ENCODE peak calls at places on chromosomes 5 and 9, in four cellular contexts. N, C, U and V are unnamed samples.

GRCh38 chr5:138869763-138870500 is 5.2 kb downstream of the LRRTM2 start:
- DNase-seq in U (no peak), N (no peak), C (no peak), V (no peak)

GRCh38 chr9:93219692-93220091 is 35.8 kb downstream of the WNK2 start:
- DNase-seq in N (no peak), C (no peak), U (no peak), V (no peak)

GRCh38 chr9:4081549-4081895 is 218.3 kb downstream of the GLIS3 start:
- DNase-seq in N (no peak), U (no peak), C (no peak), V (no peak)

GRCh38 chr9:96660693-96661248 is 5.7 kb upstream of the PRXL2C start:
- DNase-seq in U (peak; percentile 11), C (peak; percentile 87), N (no peak), V (no peak)

GRCh38 chr5:167952278-167952990 is 339.0 kb upstream of the WWC1 start:
- DNase-seq in C (no peak), N (no peak), U (no peak), V (no peak)

GRCh38 chr5:154179846-154180710 is 10.5 kb upstream of the GALNT10 start:
- DNase-seq in C (peak; percentile 60), U (no peak), N (peak; percentile 80), V (no peak)

GRCh38 chr5:90709323-90710148 is 150.9 kb downstream of the ADGRV1 start:
- DNase-seq in N (peak; percentile 46), U (no peak), C (peak; percentile 27), V (peak; percentile 54)

GRCh38 chr5:143506881-143507552 is 103.5 kb upstream of the NR3C1 start:
- DNase-seq in U (no peak), C (peak; percentile 99), N (peak; percentile 65), V (no peak)

GRCh38 chr5:95857185-95857945 is 34.8 kb upstream of the GLRX start:
- DNase-seq in N (no peak), U (no peak), C (peak; percentile 93), V (no peak)

GRCh38 chr9:122197334-122197872 is 31.4 kb downstream of the LHX6 start:
- DNase-seq in C (no peak), N (no peak), U (no peak), V (no peak)

GRCh38 chr9:71783120-71783523 is 14.8 kb upstream of the CEMIP2 start:
- DNase-seq in U (no peak), C (peak; percentile 45), N (no peak), V (no peak)

GRCh38 chr9:81266674-81267073 is 422.7 kb downstream of the TLE1 start:
- DNase-seq in U (no peak), N (no peak), C (no peak), V (no peak)

GRCh38 chr9:114088571-114089170 is 10.4 kb downstream of the KIF12 start:
- DNase-seq in N (no peak), C (no peak), U (no peak), V (no peak)

GRCh38 chr5:143016777-143017374 is 246.7 kb downstream of the ARHGAP26 start:
- DNase-seq in U (no peak), N (no peak), C (no peak), V (no peak)

GRCh38 chr5:93092349-93093105 is 488.5 kb downstream of the NR2F1-AS1 start:
- DNase-seq in U (no peak), C (no peak), N (no peak), V (no peak)

GRCh38 chr5:133612021-133612860 is at the start of gene FSTL4:
- DNase-seq in N (peak; percentile 46), U (no peak), C (no peak), V (no peak)

GRCh38 chr5:72624641-72625236 is 117.5 kb upstream of the ZNF366 start:
- DNase-seq in U (no peak), C (no peak), N (no peak), V (no peak)

GRCh38 chr5:1176473-1177391 is 24.7 kb upstream of the SLC6A19 start:
- DNase-seq in U (no peak), N (no peak), C (no peak), V (peak; percentile 71)

GRCh38 chr9:128249558-128249913 is 26.3 kb downstream of the GOLGA2 start:
- DNase-seq in C (no peak), U (no peak), N (no peak), V (no peak)

GRCh38 chr9:14323083-14323968 is 9.4 kb upstream of the NFIB start:
- DNase-seq in U (no peak), N (no peak), C (no peak), V (no peak)

GRCh38 chr5:147391781-147392180 is 118.1 kb downstream of the DPYSL3 start:
- DNase-seq in U (no peak), N (peak; percentile 48), C (peak; percentile 25), V (no peak)

GRCh38 chr9:27771803-27772545 is 198.7 kb upstream of the C9orf72 start:
- DNase-seq in U (no peak), N (no peak), C (no peak), V (no peak)

GRCh38 chr5:38360323-38361061 is 102.1 kb downstream of the EGFLAM start:
- DNase-seq in U (no peak), C (no peak), N (no peak), V (no peak)

GRCh38 chr5:146447734-146448380 is 724 bp downstream of the TCERG1 start:
- DNase-seq in C (peak; percentile 47), U (no peak), N (no peak), V (no peak)

GRCh38 chr9:87080512-87081225 is 133.4 kb upstream of the GAS1 start:
- DNase-seq in C (no peak), U (no peak), N (peak; percentile 10), V (no peak)
- TF ChIP-seq HDAC2 in C (no peak), U (no peak), N (no peak), V (no peak)

DNA sequence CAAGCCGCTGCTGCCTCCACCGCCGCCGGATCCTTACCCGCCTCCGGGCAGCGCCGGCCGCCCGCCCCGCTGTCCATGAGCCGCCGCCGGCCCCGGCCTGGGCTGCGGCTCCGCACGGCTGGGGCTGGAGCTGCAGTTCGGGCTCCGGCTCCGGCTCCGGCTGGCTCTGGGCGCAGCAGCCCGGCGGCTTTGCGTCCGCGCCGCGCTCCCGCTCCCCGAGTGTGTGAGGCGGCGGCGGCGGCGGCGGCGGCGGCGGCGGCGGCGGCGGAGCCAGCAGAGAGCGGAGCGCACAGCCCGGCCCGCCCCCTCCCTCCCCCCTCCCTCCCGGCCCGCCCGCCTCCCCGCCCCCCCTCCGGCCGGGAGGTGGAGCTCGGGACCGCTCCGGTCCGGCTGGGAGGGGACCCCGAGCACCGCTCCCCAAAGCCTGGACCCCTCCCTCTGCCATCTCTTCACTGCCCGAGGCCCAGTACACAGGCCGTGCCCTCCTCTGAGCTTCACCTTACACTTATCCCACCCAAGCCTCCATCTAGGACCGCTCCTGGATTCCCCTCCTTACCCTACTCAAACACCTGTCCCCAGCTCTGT is at the start of gene PCDH1:
- DNase-seq in N (no peak), U (no peak), C (no peak), V (no peak)
- TF ChIP-seq HDAC2 in N (no peak), U (no peak), C (no peak), V (no peak)

GRCh38 chr5:99029172-99029571 is 100.4 kb upstream of the CHD1 start:
- DNase-seq in N (no peak), C (no peak), U (no peak), V (no peak)

GRCh38 chr5:99033014-99033931 is 104.5 kb upstream of the CHD1 start:
- DNase-seq in N (no peak), C (no peak), U (no peak), V (no peak)

GRCh38 chr5:99034336-99034735 is 105.5 kb upstream of the CHD1 start:
- DNase-seq in C (no peak), N (no peak), U (no peak), V (no peak)

GRCh38 chr5:99032234-99033013 is 103.6 kb upstream of the CHD1 start:
- DNase-seq in U (no peak), N (peak; percentile 67), C (peak; percentile 74), V (no peak)

DNA sequence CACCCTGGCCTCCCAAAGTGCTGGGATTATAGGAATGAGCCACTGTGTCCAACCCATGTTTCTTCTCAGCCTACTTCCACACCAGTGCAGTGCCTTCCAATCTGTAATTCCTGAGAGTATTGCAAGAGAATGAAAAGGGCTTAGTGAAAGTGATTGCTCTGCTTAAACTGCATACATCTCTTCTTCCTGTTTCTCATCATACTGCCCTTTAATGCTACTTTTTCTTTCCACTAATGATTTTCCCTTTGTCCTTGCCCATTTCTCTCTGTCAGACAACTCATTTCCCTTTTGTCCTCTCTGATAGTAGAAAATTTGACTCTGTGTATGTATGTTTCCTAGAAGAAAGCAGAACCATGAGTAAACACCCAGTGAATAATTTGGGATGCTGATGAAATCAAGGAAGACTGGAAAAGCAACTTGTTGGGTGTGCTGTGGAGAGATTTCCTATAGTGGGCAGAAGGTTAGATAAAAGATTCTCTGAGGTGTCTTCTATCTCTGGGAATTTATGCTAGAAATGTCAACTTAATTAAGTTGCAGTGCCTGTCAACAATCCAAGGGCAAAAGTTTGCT is 102.1 kb upstream of the CHD1 start:
- DNase-seq in N (no peak), C (no peak), U (no peak), V (no peak)
- TF ChIP-seq HDAC2 in N (no peak), C (no peak), U (no peak), V (no peak)

DNA sequence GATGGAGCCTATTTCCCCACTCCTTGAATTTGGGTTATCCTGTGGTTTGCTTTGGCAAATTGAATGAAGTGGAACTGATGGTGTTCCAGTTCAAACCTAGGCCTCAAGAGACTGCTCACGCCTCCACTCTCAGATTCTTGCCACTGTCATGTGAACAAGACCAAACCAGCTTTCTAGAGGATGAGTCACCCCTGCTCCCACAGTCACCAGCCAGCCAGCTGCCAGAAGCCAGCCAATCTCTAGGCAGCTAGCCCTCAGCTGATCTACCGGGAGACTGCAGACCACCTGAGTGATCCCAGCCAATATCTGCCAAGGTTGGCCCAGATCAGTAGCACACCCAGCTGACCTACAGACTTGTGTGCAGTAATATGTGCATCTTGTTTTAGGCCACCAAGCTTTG is 300.6 kb downstream of the TMEM38B start:
- DNase-seq in N (no peak), U (no peak), C (no peak), V (no peak)
- TF ChIP-seq HDAC2 in N (no peak), U (no peak), C (no peak), V (no peak)

GRCh38 chr5:169804861-169805260 is 167.8 kb downstream of the DOCK2 start:
- DNase-seq in U (no peak), N (no peak), C (no peak), V (no peak)

GRCh38 chr5:169808118-169808581 is 171.1 kb downstream of the DOCK2 start:
- DNase-seq in C (no peak), N (no peak), U (no peak), V (peak; percentile 38)

GRCh38 chr5:169803077-169803981 is 166.3 kb downstream of the DOCK2 start:
- DNase-seq in C (no peak), U (no peak), N (no peak), V (no peak)

GRCh38 chr5:169805937-169806700 is 169.0 kb downstream of the DOCK2 start:
- DNase-seq in N (no peak), U (no peak), C (no peak), V (no peak)

DNA sequence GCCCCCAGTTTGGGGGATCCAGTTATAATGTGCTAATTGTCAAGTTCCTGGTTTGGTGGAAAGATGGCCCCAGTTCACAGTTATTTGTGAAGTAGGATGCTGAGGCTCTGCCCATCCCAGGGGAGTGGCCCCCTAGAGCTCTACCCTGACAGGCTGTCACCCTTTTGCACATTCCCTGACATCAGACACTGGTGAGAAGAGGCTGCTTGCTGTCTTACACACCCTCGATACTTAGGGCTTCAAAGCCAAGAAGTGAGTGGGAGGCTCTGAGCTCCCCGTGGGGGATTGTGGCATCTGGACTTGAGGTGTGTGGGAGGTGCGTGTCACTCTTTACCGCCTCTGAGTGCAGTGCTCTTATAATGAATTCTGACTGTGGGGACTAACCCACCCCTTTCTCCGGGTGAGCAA is 168.5 kb downstream of the DOCK2 start:
- DNase-seq in C (no peak), U (peak; percentile 94), N (no peak), V (no peak)
- TF ChIP-seq HDAC2 in C (no peak), U (no peak), N (no peak), V (no peak)

GRCh38 chr5:176133289-176133870 is 104.8 kb upstream of the SIMC1 start:
- DNase-seq in N (no peak), U (no peak), C (no peak), V (no peak)
- TF ChIP-seq HDAC2 in N (no peak), U (no peak), C (no peak), V (no peak)